ENCODE peak calls at places on chromosome X, in four cellular contexts. V is AML-193, S is posterior cingulate gyrus, Y is head of caudate nucleus. G is an unnamed sample.

GRCh38 chrX:39519213-39519544 is 578.6 kb downstream of the BCOR start:
- DNase-seq in V (no peak), S (no peak), Y (no peak), G (no peak)

GRCh38 chrX:115712484-115712883 is 151.5 kb downstream of the PLS3 start:
- DNase-seq in V (no peak), S (no peak), Y (no peak), G (no peak)

GRCh38 chrX:36364262-36364661 is 444.7 kb downstream of the CFAP47 start:
- DNase-seq in V (no peak), S (no peak), Y (no peak), G (no peak)

GRCh38 chrX:140701480-140701879 is 8.1 kb upstream of the LINC00632 start:
- DNase-seq in V (peak), S (peak), Y (no peak), G (peak)

GRCh38 chrX:135521405-135522131 is 1.1 kb downstream of the INTS6L start:
- DNase-seq in V (peak), S (peak), Y (peak), G (peak)

GRCh38 chrX:109857898-109858297 is 124.8 kb upstream of the ACSL4 start:
- DNase-seq in V (no peak), S (no peak), Y (no peak), G (no peak)

GRCh38 chrX:11341274-11342256 is 48.4 kb downstream of the AMELX start:
- DNase-seq in V (no peak), S (no peak), Y (peak), G (peak)

GRCh38 chrX:13047752-13048151 is 3.3 kb upstream of the FAM9C start:
- DNase-seq in V (no peak), S (no peak), Y (no peak), G (no peak)

GRCh38 chrX:78237127-78237526 is 90.3 kb downstream of the CYSLTR1 start:
- DNase-seq in V (peak), S (no peak), Y (no peak), G (no peak)

GRCh38 chrX:150968862-150969720 is 14.0 kb upstream of the HMGB3 start:
- DNase-seq in V (no peak), S (no peak), Y (no peak), G (no peak)

GRCh38 chrX:44503550-44503949 is 39.1 kb downstream of the FUNDC1 start:
- DNase-seq in V (no peak), S (no peak), Y (no peak), G (no peak)

GRCh38 chrX:41733939-41734338 is 10.0 kb downstream of the GPR82 start:
- DNase-seq in V (no peak), S (no peak), Y (no peak), G (peak)

GRCh38 chrX:53055244-53055849 is 6.8 kb downstream of the GPR173 start:
- DNase-seq in V (no peak), S (no peak), Y (no peak), G (no peak)